ENCODE peak calls at places on chromosomes 7 and 10, in nine cellular contexts. T is cardiac muscle cell, S is heart left ventricle, C is spleen, O is RWPE2, Q is upper lobe of right lung, G is neuronal stem cell, D is OCI-LY7, F is AG04449. W is an unnamed sample.

GRCh38 chr10:71279590-71280170 is 39.4 kb upstream of the SLC29A3 start:
- DNase-seq in F (no peak), O (no peak), Q (no peak), S (no peak), T (no peak), G (no peak), D (no peak), C (no peak), W (no peak)

GRCh38 chr10:69769395-69769989 is 32.2 kb upstream of the COL13A1 start:
- DNase-seq in C (no peak), Q (no peak), O (no peak), T (no peak), S (no peak), F (peak), G (no peak), D (no peak), W (peak)

GRCh38 chr7:30548762-30549344 is 44.2 kb upstream of the GGCT start:
- DNase-seq in T (peak), G (peak), C (no peak), F (no peak), S (no peak), O (no peak), D (peak), Q (no peak), W (peak)

GRCh38 chr10:30812018-30812851 is 182.7 kb upstream of the LYZL2 start:
- DNase-seq in S (no peak), G (no peak), D (no peak), F (no peak), Q (no peak), T (no peak), C (peak), O (no peak), W (peak)

GRCh38 chr10:78405231-78405630 is 371.6 kb downstream of the RPS24 start:
- DNase-seq in O (no peak), D (no peak), S (no peak), G (no peak), T (no peak), F (peak), C (no peak), Q (no peak), W (no peak)

GRCh38 chr10:58275908-58276307 is 6.9 kb downstream of the CISD1 start:
- DNase-seq in G (no peak), S (no peak), C (no peak), Q (no peak), F (no peak), T (no peak), D (no peak), O (no peak), W (peak)

GRCh38 chr7:15085361-15085760 is 182.8 kb upstream of the DGKB start:
- DNase-seq in Q (no peak), O (no peak), C (no peak), F (no peak), G (no peak), D (no peak), S (no peak), T (no peak), W (no peak)

GRCh38 chr10:11448545-11449244 is 162.8 kb downstream of the USP6NL start:
- DNase-seq in D (peak), S (no peak), O (no peak), T (no peak), Q (no peak), F (no peak), C (no peak), G (no peak), W (no peak)

GRCh38 chr7:89826574-89826973 is 327.7 kb upstream of the STEAP1 start:
- DNase-seq in O (no peak), T (no peak), S (no peak), C (no peak), D (no peak), G (no peak), Q (no peak), F (no peak), W (no peak)

GRCh38 chr10:75660833-75661232 is 229.4 kb downstream of the LRMDA start:
- DNase-seq in Q (no peak), G (no peak), O (no peak), F (no peak), S (no peak), T (no peak), C (no peak), D (no peak), W (no peak)

GRCh38 chr10:19815478-19816419 is 483 bp upstream of the PLXDC2 start:
- DNase-seq in S (peak), D (no peak), T (peak), Q (peak), C (peak), O (peak), G (peak), F (no peak), W (peak)

GRCh38 chr7:112370436-112370835 is 79.8 kb upstream of the IFRD1 start:
- DNase-seq in O (no peak), D (no peak), C (no peak), T (no peak), F (no peak), G (no peak), S (no peak), Q (no peak), W (no peak)

GRCh38 chr7:159012353-159013069 is 132.2 kb downstream of the VIPR2 start:
- DNase-seq in F (no peak), G (no peak), S (peak), D (no peak), C (no peak), T (no peak), O (no peak), Q (peak), W (peak)

GRCh38 chr10:97291357-97292096 is 910 bp downstream of the ARHGAP19 start:
- DNase-seq in F (no peak), G (no peak), D (no peak), T (no peak), S (no peak), C (no peak), O (no peak), Q (no peak), W (no peak)

GRCh38 chr7:132738254-132738653 is 162.0 kb upstream of the PLXNA4 start:
- DNase-seq in S (no peak), F (peak), C (no peak), Q (no peak), O (no peak), G (no peak), D (no peak), T (no peak), W (peak)

GRCh38 chr10:52778511-52779392 is 6.2 kb upstream of the MBL2 start:
- DNase-seq in F (no peak), Q (no peak), S (no peak), T (peak), O (no peak), C (no peak), G (no peak), D (peak), W (peak)

GRCh38 chr10:69819713-69820506 is 18.2 kb downstream of the COL13A1 start:
- DNase-seq in T (no peak), Q (no peak), S (no peak), O (no peak), C (no peak), G (no peak), F (no peak), D (no peak), W (peak)

GRCh38 chr10:4459531-4459930 is 366.5 kb upstream of the AKR1E2 start:
- DNase-seq in F (no peak), D (no peak), Q (no peak), C (no peak), T (no peak), O (no peak), S (no peak), G (no peak), W (peak)

GRCh38 chr10:69043931-69044531 is 43.9 kb upstream of the SRGN start:
- DNase-seq in F (no peak), O (no peak), D (peak), S (no peak), Q (no peak), C (no peak), T (no peak), G (no peak), W (no peak)

GRCh38 chr7:157436076-157436475 is 99.3 kb downstream of the DNAJB6 start:
- DNase-seq in O (no peak), T (no peak), G (no peak), Q (no peak), C (no peak), D (no peak), F (no peak), S (no peak), W (no peak)

GRCh38 chr10:68861253-68861652 is 33.9 kb downstream of the STOX1 start:
- DNase-seq in F (no peak), O (no peak), D (peak), G (no peak), T (no peak), Q (no peak), C (no peak), S (no peak), W (peak)

GRCh38 chr7:115704884-115705283 is 325.7 kb downstream of the TFEC start:
- DNase-seq in T (no peak), F (no peak), O (no peak), C (no peak), G (no peak), S (no peak), D (no peak), Q (no peak), W (no peak)

GRCh38 chr10:119502214-119502613 is 40.3 kb downstream of the RGS10 start:
- DNase-seq in T (no peak), Q (no peak), D (peak), F (no peak), C (peak), G (no peak), O (no peak), S (no peak), W (no peak)

GRCh38 chr10:17835688-17836087 is 26.5 kb downstream of the MRC1 start:
- DNase-seq in G (no peak), O (peak), T (peak), F (peak), C (no peak), D (no peak), Q (no peak), S (no peak), W (peak)

GRCh38 chr10:44047361-44047760 is 337.5 kb downstream of the CXCL12 start:
- DNase-seq in G (no peak), Q (no peak), S (no peak), F (no peak), C (no peak), O (no peak), D (no peak), T (no peak), W (no peak)

GRCh38 chr10:13684252-13684791 is 97.6 kb downstream of the PRPF18 start:
- DNase-seq in T (no peak), C (peak), F (no peak), S (peak), G (no peak), D (no peak), O (no peak), Q (peak), W (peak)

GRCh38 chr10:122348512-122348911 is 26.0 kb upstream of the PLEKHA1 start:
- DNase-seq in S (no peak), G (peak), O (no peak), Q (no peak), F (no peak), T (no peak), C (no peak), D (peak), W (no peak)

GRCh38 chr10:130498934-130499333 is 362.7 kb downstream of the GLRX3 start:
- DNase-seq in T (no peak), O (no peak), G (no peak), C (no peak), S (no peak), Q (no peak), F (no peak), D (no peak), W (no peak)

GRCh38 chr10:49419005-49419404 is 23.1 kb upstream of the DRGX start:
- DNase-seq in F (no peak), Q (no peak), G (no peak), O (no peak), S (no peak), D (no peak), C (no peak), T (no peak), W (no peak)

GRCh38 chr7:28315565-28316420 is 96.5 kb upstream of the CREB5 start:
- DNase-seq in F (peak), Q (no peak), C (no peak), G (no peak), S (no peak), D (no peak), T (peak), O (no peak), W (no peak)

GRCh38 chr7:91397612-91398011 is 133.4 kb downstream of the FZD1 start:
- DNase-seq in F (no peak), T (no peak), S (no peak), C (no peak), O (no peak), Q (no peak), D (no peak), G (no peak), W (no peak)

DNA sequence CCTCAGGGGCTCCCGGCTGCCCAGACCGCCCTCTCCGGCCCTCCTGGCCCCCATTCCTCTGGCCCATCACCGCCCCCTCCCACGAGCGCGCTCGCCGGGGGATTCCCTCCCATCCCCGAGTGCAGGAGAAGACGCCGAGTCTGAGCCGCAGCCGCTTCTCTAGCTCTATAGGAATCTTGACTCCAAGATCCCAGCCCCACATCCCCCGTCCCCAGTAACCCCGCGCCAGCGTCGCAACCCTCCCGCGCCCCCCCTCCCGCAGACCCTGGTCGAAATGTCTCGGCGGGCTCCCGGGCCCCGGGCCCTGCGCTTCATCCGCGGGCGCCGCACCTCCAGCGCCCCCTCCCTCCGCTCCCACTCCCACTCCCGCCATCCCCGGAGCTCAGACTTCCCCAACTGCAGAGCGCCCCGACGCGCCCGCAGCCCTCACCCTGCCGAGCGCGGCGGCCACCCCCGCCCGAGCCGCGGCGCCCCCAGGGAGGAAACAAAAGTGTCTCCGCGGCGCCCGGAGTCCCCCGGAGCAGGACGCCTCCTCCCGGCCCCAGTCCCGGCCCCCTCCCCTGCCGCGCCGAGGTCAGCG is 517 bp downstream of the ELMO1 start:
- DNase-seq in T (peak), S (peak), D (no peak), C (no peak), O (no peak), G (no peak), Q (no peak), F (no peak), W (no peak)
- H3K4me3 ChIP-seq in T (peak), S (peak), D (peak), C (peak), O (peak), G (peak), Q (peak), F (no peak), W (peak)

DNA sequence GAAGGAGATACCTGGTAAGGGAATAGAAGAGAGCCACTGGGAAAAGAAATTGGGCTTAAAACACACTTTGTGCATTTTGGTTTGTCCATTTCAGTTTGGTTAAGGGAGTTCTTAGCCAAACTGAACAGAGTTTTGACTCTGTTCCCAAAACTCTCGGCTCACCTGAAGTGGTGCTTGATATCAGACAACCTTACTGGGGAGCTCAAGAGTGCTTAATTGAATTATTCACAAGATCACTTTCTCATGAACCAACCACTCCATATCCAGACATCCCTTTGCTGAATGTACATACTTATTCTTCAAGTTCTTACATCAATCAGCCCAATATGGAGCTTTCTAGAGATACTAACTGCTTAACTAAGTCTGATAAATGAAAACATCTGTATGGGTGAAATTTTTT is 413.1 kb downstream of the GRM8 start:
- DNase-seq in S (no peak), Q (no peak), D (no peak), C (no peak), F (no peak), O (no peak), T (no peak), G (no peak), W (no peak)
- H3K4me3 ChIP-seq in S (no peak), Q (no peak), D (no peak), C (no peak), F (no peak), O (no peak), T (no peak), G (no peak), W (no peak)

DNA sequence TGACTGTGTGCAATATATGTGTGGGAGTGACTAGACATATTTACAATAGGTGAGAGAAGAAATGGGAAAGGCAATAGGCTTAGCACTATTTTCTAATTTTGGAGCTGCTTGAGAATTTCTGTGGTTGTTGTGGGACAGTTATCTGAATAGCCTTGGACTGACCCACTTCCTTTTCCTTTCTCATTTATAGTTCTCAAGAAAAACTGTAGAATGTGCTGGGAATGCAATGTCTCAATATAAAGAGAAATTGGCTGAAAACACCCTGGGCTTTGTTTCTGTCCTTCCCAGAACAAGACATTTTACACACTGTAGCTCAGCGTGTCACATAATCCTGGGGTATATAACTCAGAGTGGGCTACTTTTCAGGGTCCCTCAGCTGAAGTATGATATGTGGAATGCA is 153.0 kb upstream of the RHOBTB1 start:
- DNase-seq in C (no peak), D (no peak), O (no peak), G (no peak), F (no peak), T (no peak), S (no peak), Q (no peak), W (peak)
- H3K4me3 ChIP-seq in C (no peak), D (no peak), O (no peak), G (no peak), F (no peak), T (no peak), S (no peak), Q (no peak), W (no peak)

DNA sequence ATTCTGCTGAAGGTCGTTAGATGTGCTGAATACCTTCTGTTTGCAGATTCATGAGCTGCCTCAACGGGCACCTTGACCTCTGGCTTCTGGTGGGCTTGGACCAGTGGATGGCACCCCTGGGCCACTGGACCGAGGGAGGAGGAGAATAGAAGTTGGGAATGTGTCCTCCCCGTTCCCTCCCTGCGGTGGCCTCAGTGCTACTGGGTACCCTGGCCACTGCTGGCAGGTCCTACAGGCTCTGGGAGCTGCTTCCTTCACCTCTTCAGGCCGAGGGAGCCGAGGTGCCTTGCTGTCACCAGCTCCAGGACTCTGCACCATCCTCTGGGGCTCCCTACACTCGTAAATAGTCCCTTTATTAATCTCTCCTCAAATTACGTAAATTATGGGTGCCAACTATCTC is 32.2 kb upstream of the GALNTL5 start:
- DNase-seq in D (no peak), C (peak), Q (no peak), T (no peak), G (no peak), O (no peak), S (no peak), F (no peak), W (no peak)
- H3K4me3 ChIP-seq in D (no peak), C (no peak), Q (no peak), T (no peak), G (no peak), O (no peak), S (no peak), F (no peak), W (no peak)

GRCh38 chr7:22074961-22075360 is 129.3 kb upstream of the CDCA7L start:
- DNase-seq in D (no peak), O (no peak), G (no peak), C (no peak), S (no peak), T (no peak), Q (no peak), F (no peak), W (no peak)
- H3K4me3 ChIP-seq in D (no peak), O (no peak), G (no peak), C (no peak), S (no peak), T (no peak), Q (no peak), F (no peak), W (no peak)